ENCODE peak calls at places on chromosomes 7 and 10, in four cellular contexts. One of them, this sample, is unnamed.
A peak's percentile ranks its signal among the peaks of the same experiment; 100 is the strongest.

GRCh38 chr10:127537924-127538323 is 11.2 kb upstream of the NPS start:
- DNase-seq in K562: no peak
- DNase-seq in GM12878: no peak
- DNase-seq in HepG2: no peak
- DNase-seq in this sample: no peak

GRCh38 chr7:19248681-19249080 is 103.5 kb upstream of the FERD3L start:
- DNase-seq in K562: no peak
- DNase-seq in HepG2: no peak
- DNase-seq in GM12878: no peak
- DNase-seq in this sample: no peak

GRCh38 chr10:33631991-33632390 is 297.5 kb upstream of the NRP1 start:
- DNase-seq in K562: no peak
- DNase-seq in HepG2: no peak
- DNase-seq in GM12878: no peak
- DNase-seq in this sample: no peak

GRCh38 chr7:115117748-115118147 is 195.9 kb downstream of the MDFIC start:
- DNase-seq in K562: no peak
- DNase-seq in GM12878: no peak
- DNase-seq in HepG2: no peak
- DNase-seq in this sample: no peak

GRCh38 chr7:30502470-30503251 is 2.0 kb downstream of the GGCT start:
- DNase-seq in HepG2: no peak
- DNase-seq in K562: no peak
- DNase-seq in GM12878: no peak
- DNase-seq in this sample: no peak

GRCh38 chr10:49362596-49363260 is 33.2 kb downstream of the DRGX start:
- DNase-seq in GM12878: peak; percentile 69
- DNase-seq in K562: no peak
- DNase-seq in HepG2: peak; percentile 87
- DNase-seq in this sample: no peak

GRCh38 chr10:24513155-24513554 is 210.5 kb downstream of the ARHGAP21 start:
- DNase-seq in GM12878: no peak
- DNase-seq in HepG2: no peak
- DNase-seq in K562: no peak
- DNase-seq in this sample: no peak

GRCh38 chr10:16887565-16887964 is 70.3 kb upstream of the RSU1 start:
- DNase-seq in K562: no peak
- DNase-seq in GM12878: no peak
- DNase-seq in HepG2: no peak
- DNase-seq in this sample: no peak

GRCh38 chr10:126459878-126460481 is 71.7 kb upstream of the ADAM12 start:
- DNase-seq in K562: no peak
- DNase-seq in HepG2: peak; percentile 38
- DNase-seq in GM12878: no peak
- DNase-seq in this sample: no peak

GRCh38 chr7:22094413-22095304 is 149.0 kb upstream of the CDCA7L start:
- DNase-seq in GM12878: no peak
- DNase-seq in K562: no peak
- DNase-seq in HepG2: no peak
- DNase-seq in this sample: no peak

GRCh38 chr10:112314822-112315474 is 31.7 kb downstream of the TECTB start:
- DNase-seq in GM12878: no peak
- DNase-seq in K562: peak; percentile 69
- DNase-seq in HepG2: peak; percentile 64
- DNase-seq in this sample: peak; percentile 25

GRCh38 chr7:142785841-142786250 is 15.1 kb downstream of the PRSS2 start:
- DNase-seq in HepG2: no peak
- DNase-seq in K562: peak; percentile 30
- DNase-seq in GM12878: no peak
- DNase-seq in this sample: no peak

GRCh38 chr7:80924090-80924489 is 5.2 kb upstream of the SEMA3C start:
- DNase-seq in HepG2: no peak
- DNase-seq in GM12878: no peak
- DNase-seq in K562: no peak
- DNase-seq in this sample: no peak

GRCh38 chr10:36441557-36441956 is 683.8 kb upstream of the ANKRD30A start:
- DNase-seq in GM12878: no peak
- DNase-seq in K562: no peak
- DNase-seq in HepG2: no peak
- DNase-seq in this sample: no peak

GRCh38 chr10:125190961-125191360 is 30.6 kb upstream of the CTBP2 start:
- DNase-seq in HepG2: no peak
- DNase-seq in K562: no peak
- DNase-seq in GM12878: no peak
- DNase-seq in this sample: no peak

GRCh38 chr10:29394321-29394932 is 105.6 kb downstream of the LYZL1 start:
- DNase-seq in K562: no peak
- DNase-seq in HepG2: no peak
- DNase-seq in GM12878: no peak
- DNase-seq in this sample: no peak

GRCh38 chr7:107924841-107925490 is 34.0 kb downstream of the DLD start:
- DNase-seq in HepG2: no peak
- DNase-seq in GM12878: peak; percentile 51
- DNase-seq in K562: no peak
- DNase-seq in this sample: no peak

GRCh38 chr7:2716488-2716887 is 28.5 kb downstream of the AMZ1 start:
- DNase-seq in GM12878: no peak
- DNase-seq in HepG2: no peak
- DNase-seq in K562: no peak
- DNase-seq in this sample: no peak

GRCh38 chr10:63071145-63071544 is 62.0 kb upstream of the NRBF2 start:
- DNase-seq in HepG2: no peak
- DNase-seq in K562: no peak
- DNase-seq in GM12878: no peak
- DNase-seq in this sample: no peak

DNA sequence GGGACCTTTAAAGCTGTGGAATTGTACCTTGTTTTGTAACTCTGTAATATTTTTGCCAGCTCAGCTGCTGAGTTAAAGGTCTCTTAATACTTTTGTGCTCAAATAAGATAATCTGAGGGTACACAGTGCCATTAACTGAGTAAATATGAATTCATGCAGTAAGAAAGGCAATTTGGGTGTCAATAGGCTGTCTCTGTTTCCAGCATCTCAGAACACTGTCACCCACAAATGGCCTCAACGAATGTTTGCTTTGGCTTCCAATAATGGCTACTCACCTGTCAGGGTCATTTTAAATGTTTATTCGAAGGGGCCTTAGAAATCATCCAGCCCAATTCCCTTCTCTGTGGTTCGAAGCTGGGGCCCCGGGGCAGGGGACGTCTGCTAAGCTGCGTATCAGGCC is 225.4 kb downstream of the ZMYND11 start:
- DNase-seq in K562: no peak
- DNase-seq in GM12878: no peak
- DNase-seq in HepG2: peak; percentile 7
- DNase-seq in this sample: no peak
- TF ChIP-seq GABPA in K562: no peak
- TF ChIP-seq GABPA in GM12878: no peak
- TF ChIP-seq GABPA in HepG2: no peak
- TF ChIP-seq GABPA in this sample: no peak

DNA sequence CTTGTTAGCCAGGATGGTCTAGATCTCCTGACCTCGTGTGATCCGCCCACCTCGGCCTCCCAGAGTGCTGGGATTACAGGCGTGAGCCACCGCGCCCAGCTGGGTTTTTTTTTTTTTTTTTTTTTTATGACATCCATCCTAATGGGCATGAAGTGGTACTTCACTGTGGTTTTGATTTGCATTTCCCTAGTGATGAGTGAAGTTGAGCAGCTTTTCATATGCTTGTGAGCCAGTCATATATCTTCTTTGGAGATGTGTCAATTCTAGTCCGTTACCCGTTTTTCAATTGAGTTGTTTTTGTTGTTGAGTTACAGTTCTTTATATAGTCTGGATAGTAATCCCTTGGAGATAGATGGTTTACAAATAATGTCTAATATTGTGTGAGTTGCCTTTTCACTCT is 127.7 kb downstream of the SMURF1 start:
- DNase-seq in K562: no peak
- DNase-seq in HepG2: no peak
- DNase-seq in GM12878: no peak
- DNase-seq in this sample: no peak
- TF ChIP-seq GABPA in K562: no peak
- TF ChIP-seq GABPA in HepG2: no peak
- TF ChIP-seq GABPA in GM12878: no peak
- TF ChIP-seq GABPA in this sample: no peak

DNA sequence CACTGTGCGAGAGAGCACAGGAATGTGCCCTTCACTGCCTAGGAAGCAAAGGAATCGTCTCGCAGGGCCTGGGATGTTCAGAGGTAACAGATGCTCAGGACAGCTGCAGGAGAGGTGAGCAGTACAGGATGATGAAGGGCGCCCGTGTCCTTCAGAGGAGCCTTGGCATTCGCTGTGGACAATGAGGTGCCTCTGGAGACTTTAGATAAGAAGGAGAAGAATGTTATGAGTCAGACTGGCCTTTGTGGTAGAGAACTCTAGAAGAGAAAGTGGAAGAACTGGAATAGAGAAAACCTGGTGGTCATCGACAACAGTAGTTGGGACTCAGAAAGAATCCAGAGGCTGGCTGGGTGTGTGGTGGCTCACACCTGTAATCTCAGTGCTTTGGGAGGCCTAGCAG is 64.4 kb upstream of the LEP start:
- DNase-seq in HepG2: no peak
- DNase-seq in GM12878: no peak
- DNase-seq in K562: no peak
- DNase-seq in this sample: no peak
- TF ChIP-seq GABPA in HepG2: no peak
- TF ChIP-seq GABPA in GM12878: no peak
- TF ChIP-seq GABPA in K562: no peak
- TF ChIP-seq GABPA in this sample: no peak

GRCh38 chr10:5604236-5604925 is 62.0 kb downstream of the ASB13 start:
- DNase-seq in K562: no peak
- DNase-seq in HepG2: no peak
- DNase-seq in GM12878: no peak
- DNase-seq in this sample: no peak

GRCh38 chr10:5606321-5606720 is 60.1 kb downstream of the ASB13 start:
- DNase-seq in HepG2: no peak
- DNase-seq in GM12878: no peak
- DNase-seq in K562: no peak
- DNase-seq in this sample: no peak

GRCh38 chr10:5603848-5604170 is 62.6 kb downstream of the ASB13 start:
- DNase-seq in K562: no peak
- DNase-seq in GM12878: no peak
- DNase-seq in HepG2: peak; percentile 59
- DNase-seq in this sample: no peak

GRCh38 chr10:5603091-5603847 is 63.1 kb downstream of the ASB13 start:
- DNase-seq in K562: no peak
- DNase-seq in HepG2: no peak
- DNase-seq in GM12878: no peak
- DNase-seq in this sample: no peak

GRCh38 chr10:5604946-5605345 is 61.4 kb downstream of the ASB13 start:
- DNase-seq in GM12878: no peak
- DNase-seq in K562: no peak
- DNase-seq in HepG2: no peak
- DNase-seq in this sample: no peak
- TF ChIP-seq GABPA in GM12878: no peak
- TF ChIP-seq GABPA in K562: no peak
- TF ChIP-seq GABPA in HepG2: no peak
- TF ChIP-seq GABPA in this sample: no peak

DNA sequence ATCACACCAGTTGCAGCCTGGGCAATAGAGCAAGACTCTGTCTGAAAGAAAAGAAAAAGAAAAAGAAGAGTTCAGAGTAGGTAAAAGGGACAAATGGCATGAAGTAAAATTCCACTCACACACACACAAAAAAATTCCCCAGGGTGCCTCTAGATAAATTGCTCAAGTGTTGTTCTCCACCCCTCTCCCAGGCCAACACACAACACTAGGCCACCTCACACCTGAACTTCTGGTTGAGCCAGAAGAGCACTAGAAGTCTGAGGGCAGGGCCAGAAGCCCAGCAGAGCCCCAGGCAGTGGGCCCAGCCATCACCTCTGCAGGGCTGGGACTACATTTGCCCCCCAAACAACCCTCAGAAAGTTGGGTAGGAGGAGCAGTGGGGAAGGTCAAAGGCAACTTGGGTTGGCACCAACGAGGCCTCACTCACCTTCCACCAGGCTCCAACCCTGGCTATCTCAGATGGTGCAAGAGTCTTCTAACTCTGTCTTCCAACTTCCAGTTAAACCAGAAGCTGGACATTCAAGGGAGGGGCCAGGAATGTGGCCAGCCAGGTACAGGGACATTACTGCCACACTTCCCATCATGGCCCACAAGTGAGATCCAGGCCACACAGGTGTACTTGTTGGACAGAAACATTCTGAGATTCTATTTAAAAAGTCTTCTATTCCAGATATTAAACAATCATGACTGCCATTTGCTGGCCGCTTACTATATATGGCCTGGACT is 25.6 kb upstream of the DLX6 start:
- DNase-seq in K562: no peak
- DNase-seq in HepG2: no peak
- DNase-seq in GM12878: no peak
- DNase-seq in this sample: no peak
- TF ChIP-seq GABPA in K562: no peak
- TF ChIP-seq GABPA in HepG2: no peak
- TF ChIP-seq GABPA in GM12878: no peak
- TF ChIP-seq GABPA in this sample: no peak